ENCODE peak calls at places on chromosomes 1 and 21, in nine cellular contexts. C is dorsolateral prefrontal cortex; Y is cardiac muscle cell; D is CD8-positive, alpha-beta memory T cell; K is body of pancreas; N is left ventricle myocardium inferior; T is A549; O is OCI-LY7; Q is naive thymus-derived CD4-positive, alpha-beta T cell. R is an unnamed sample.

GRCh38 chr21:20647603-20648002 is 350.6 kb upstream of the NCAM2 start:
- DNase-seq in C (no peak), T (no peak), Y (no peak), D (no peak), N (no peak), K (no peak), Q (no peak), O (no peak), R (no peak)

GRCh38 chr1:227315500-227316346 is 2.6 kb downstream of the CDC42BPA start:
- DNase-seq in T (peak; percentile 39), N (no peak), C (no peak), K (peak; percentile 60), O (no peak), Y (peak; percentile 56), Q (no peak), D (no peak), R (no peak)

GRCh38 chr1:154769193-154769895 is 100.7 kb downstream of the KCNN3 start:
- DNase-seq in O (peak; percentile 42), Y (no peak), K (no peak), T (no peak), N (no peak), Q (no peak), D (no peak), C (no peak), R (no peak)

GRCh38 chr1:154419620-154420020 is 14.5 kb downstream of the IL6R start:
- DNase-seq in Y (no peak), T (no peak), K (peak; percentile 97), C (peak; percentile 69), O (no peak), Q (no peak), N (peak; percentile 88), D (peak; percentile 40), R (peak; percentile 88)

GRCh38 chr1:183214021-183214970 is 28.2 kb downstream of the LAMC2 start:
- DNase-seq in C (no peak), T (no peak), O (no peak), Q (no peak), N (no peak), Y (no peak), K (no peak), D (no peak), R (no peak)

GRCh38 chr1:36913523-36914060 is 120.7 kb downstream of the GRIK3 start:
- DNase-seq in O (no peak), K (no peak), N (no peak), T (no peak), C (no peak), Q (no peak), Y (no peak), D (no peak), R (no peak)

GRCh38 chr1:47313915-47314664 is at the start of gene STIL:
- DNase-seq in D (peak; percentile 95), N (peak; percentile 98), Y (peak; percentile 100), O (peak; percentile 100), Q (peak; percentile 94), C (peak; percentile 98), T (peak; percentile 92), K (peak; percentile 99), R (peak; percentile 99)

GRCh38 chr21:27505516-27505915 is 538.6 kb upstream of the ADAMTS5 start:
- DNase-seq in D (no peak), K (no peak), C (no peak), O (no peak), Y (no peak), N (no peak), T (no peak), Q (no peak), R (no peak)

GRCh38 chr1:61152706-61153105 is 70.3 kb downstream of the NFIA start:
- DNase-seq in Y (no peak), O (no peak), D (no peak), Q (no peak), T (no peak), K (peak; percentile 17), N (no peak), C (no peak), R (no peak)

DNA sequence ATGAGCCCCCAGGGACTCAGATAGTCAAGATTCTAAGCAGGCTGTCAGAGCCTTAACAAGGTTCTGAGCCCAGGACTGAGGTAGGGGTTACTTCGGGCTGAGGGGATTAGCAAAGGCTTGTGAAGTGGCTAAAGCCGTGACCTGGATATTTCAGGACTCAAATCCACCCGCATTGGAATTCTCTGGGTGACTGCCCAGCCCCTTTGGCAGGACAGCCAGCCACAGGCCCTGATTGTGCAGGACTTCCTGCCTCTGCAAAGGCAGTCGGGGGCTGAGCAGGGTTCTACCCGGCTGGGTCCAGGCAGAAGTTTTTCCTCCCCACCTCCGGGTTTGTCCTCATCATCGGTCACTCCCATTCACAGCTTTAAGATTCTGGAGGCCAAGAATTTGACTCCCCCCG is at the start of gene PLA2G5:
- DNase-seq in K (peak; percentile 20), T (no peak), N (peak; percentile 87), Q (no peak), O (no peak), Y (peak; percentile 17), C (no peak), D (no peak), R (no peak)
- H3K4me3 ChIP-seq in K (no peak within 1 kb of the TSS), T (no peak within 1 kb of the TSS), N (peak within 1 kb of the TSS; percentile 66), Q (no peak within 1 kb of the TSS), O (no peak within 1 kb of the TSS), Y (no peak within 1 kb of the TSS), C (no peak within 1 kb of the TSS), D (no peak within 1 kb of the TSS), R (no peak within 1 kb of the TSS)

GRCh38 chr1:24586970-24587820 is 31.3 kb downstream of the NCMAP start:
- DNase-seq in T (peak; percentile 49), K (peak; percentile 68), O (peak; percentile 88), D (peak; percentile 77), Q (peak; percentile 32), N (no peak), C (no peak), Y (peak; percentile 66), R (peak; percentile 60)
- H3K4me3 ChIP-seq in T (no peak overlapping the region), K (no peak overlapping the region), O (no peak overlapping the region), D (no peak overlapping the region), Q (no peak overlapping the region), N (no peak overlapping the region), C (no peak overlapping the region), Y (no peak overlapping the region), R (no peak overlapping the region)

GRCh38 chr1:3472088-3472850 is 17.8 kb downstream of the ARHGEF16 start:
- DNase-seq in D (no peak), N (no peak), Y (no peak), O (no peak), K (no peak), Q (no peak), T (no peak), C (no peak), R (no peak)

GRCh38 chr1:3469849-3470649 is 15.6 kb downstream of the ARHGEF16 start:
- DNase-seq in O (no peak), K (no peak), N (no peak), T (no peak), C (no peak), Y (no peak), Q (no peak), D (no peak), R (no peak)

GRCh38 chr1:3472906-3473305 is 18.4 kb downstream of the ARHGEF16 start:
- DNase-seq in Q (no peak), Y (no peak), C (no peak), N (no peak), T (no peak), K (no peak), D (no peak), O (no peak), R (no peak)

GRCh38 chr1:3470650-3471355 is 16.3 kb downstream of the ARHGEF16 start:
- DNase-seq in D (no peak), C (no peak), O (no peak), K (no peak), Q (no peak), Y (no peak), N (no peak), T (no peak), R (no peak)

DNA sequence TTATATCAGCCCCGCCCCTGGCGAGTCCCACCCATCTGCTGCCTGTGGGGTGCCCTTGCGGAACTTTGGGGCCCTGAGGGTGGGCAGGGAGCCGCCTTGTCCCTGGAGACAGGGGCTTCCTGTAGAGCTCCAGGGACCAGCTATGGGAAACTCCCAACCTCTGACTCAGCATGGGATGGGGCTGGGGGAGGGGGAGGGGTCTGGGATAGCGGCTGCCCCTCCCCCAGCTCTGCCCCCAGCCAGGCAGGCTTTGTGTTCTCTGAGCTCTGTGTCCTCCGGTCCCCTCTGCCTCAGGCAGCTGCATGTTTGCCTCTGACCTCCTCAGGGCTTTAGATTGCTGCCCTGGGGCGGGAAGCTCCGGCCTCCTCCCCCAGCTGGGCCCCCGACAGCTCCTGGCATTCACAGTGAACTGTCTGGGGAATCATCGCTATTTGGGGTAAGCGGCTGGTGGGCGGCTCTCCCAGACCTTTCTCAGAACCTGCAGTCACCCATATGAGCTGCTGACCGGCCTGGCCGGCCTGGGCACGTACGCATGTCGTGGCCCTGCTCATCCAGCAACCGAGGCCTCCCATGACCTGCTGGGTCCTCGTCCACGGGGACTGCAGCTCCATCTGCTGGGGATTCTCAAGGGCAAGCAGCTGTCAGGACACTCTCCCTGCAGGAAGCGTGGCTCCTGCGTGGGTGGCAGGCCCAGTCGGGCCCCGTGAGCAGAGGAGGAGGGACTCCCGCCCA is 17.1 kb downstream of the ARHGEF16 start:
- DNase-seq in K (no peak), O (no peak), Y (peak; percentile 74), T (peak; percentile 28), Q (no peak), N (peak; percentile 62), C (no peak), D (no peak), R (no peak)
- H3K4me3 ChIP-seq in K (no peak overlapping the region), O (no peak overlapping the region), Y (no peak overlapping the region), T (no peak overlapping the region), Q (no peak overlapping the region), N (no peak overlapping the region), C (no peak overlapping the region), D (no peak overlapping the region), R (no peak overlapping the region)

GRCh38 chr1:151290709-151291303 is 8.7 kb downstream of the ZNF687 start:
- DNase-seq in N (no peak), Y (no peak), T (no peak), K (no peak), O (no peak), C (no peak), D (no peak), Q (no peak), R (no peak)

GRCh38 chr1:151294748-151295462 is 12.8 kb downstream of the ZNF687 start:
- DNase-seq in K (no peak), D (no peak), N (no peak), Q (no peak), C (peak; percentile 31), T (no peak), O (no peak), Y (no peak), R (no peak)

GRCh38 chr1:151292207-151293030 is 10.3 kb downstream of the ZNF687 start:
- DNase-seq in Q (no peak), Y (no peak), D (no peak), N (no peak), O (no peak), K (no peak), C (no peak), T (no peak), R (no peak)

GRCh38 chr1:151289991-151290708 is 8.1 kb downstream of the ZNF687 start:
- DNase-seq in C (no peak), K (no peak), Q (no peak), O (no peak), D (no peak), T (no peak), Y (no peak), N (no peak), R (no peak)

GRCh38 chr1:151293093-151293492 is 11.0 kb downstream of the ZNF687 start:
- DNase-seq in Y (no peak), T (no peak), D (no peak), K (no peak), C (no peak), N (no peak), Q (no peak), O (no peak), R (no peak)
- H3K4me3 ChIP-seq in Y (no peak overlapping the region), T (no peak overlapping the region), D (no peak overlapping the region), K (no peak overlapping the region), C (no peak overlapping the region), N (no peak overlapping the region), Q (no peak overlapping the region), O (no peak overlapping the region), R (no peak overlapping the region)